ENCODE peak calls at places on chromosomes 6 and 20, in four cellular contexts. C is ascending aorta, L is Peyer's patch, Y is mammary epithelial cell. B is an unnamed sample.

GRCh38 chr6:20404641-20405032 is 3.0 kb downstream of the E2F3 start:
- DNase-seq in C (no peak), L (peak), Y (peak), B (no peak)

GRCh38 chr6:4585682-4586468 is 190.3 kb upstream of the CDYL start:
- DNase-seq in C (no peak), L (no peak), Y (no peak), B (no peak)

GRCh38 chr20:48668451-48668946 is 159.3 kb downstream of the PREX1 start:
- DNase-seq in C (no peak), L (no peak), Y (no peak), B (no peak)

GRCh38 chr6:44116643-44117382 is 10.4 kb downstream of the MRPL14 start:
- DNase-seq in C (no peak), L (no peak), Y (peak), B (no peak)

GRCh38 chr6:106739387-106739786 is 110.0 kb downstream of the QRSL1 start:
- DNase-seq in C (peak), L (no peak), Y (peak), B (no peak)

GRCh38 chr6:134464690-134465411 is 146.9 kb upstream of the SGK1 start:
- DNase-seq in C (no peak), L (no peak), Y (peak), B (no peak)

GRCh38 chr6:11278207-11278559 is 45.7 kb upstream of the NEDD9 start:
- DNase-seq in C (no peak), L (no peak), Y (no peak), B (no peak)

GRCh38 chr6:437042-437402 is 45.5 kb downstream of the IRF4 start:
- DNase-seq in C (no peak), L (no peak), Y (no peak), B (no peak)

GRCh38 chr6:93721386-93722048 is 302.2 kb upstream of the EPHA7 start:
- DNase-seq in C (no peak), L (no peak), Y (no peak), B (no peak)

GRCh38 chr6:95091823-95092436 is 485.4 kb upstream of the MANEA start:
- DNase-seq in C (no peak), L (no peak), Y (peak), B (no peak)

GRCh38 chr6:24855389-24856245 is 56.9 kb upstream of the ARMH2 start:
- DNase-seq in C (peak), L (peak), Y (peak), B (peak)

GRCh38 chr6:3773696-3774298 is 22.3 kb upstream of the PXDC1 start:
- DNase-seq in C (no peak), L (no peak), Y (no peak), B (no peak)

GRCh38 chr6:16043171-16044142 is 85.4 kb upstream of the MYLIP start:
- DNase-seq in C (no peak), L (no peak), Y (no peak), B (no peak)

GRCh38 chr6:43203029-43203717 is 21.2 kb downstream of the CUL9 start:
- DNase-seq in C (no peak), L (no peak), Y (no peak), B (peak)

GRCh38 chr20:14449323-14449722 is 111.9 kb upstream of the FLRT3 start:
- DNase-seq in C (no peak), L (no peak), Y (peak), B (no peak)

GRCh38 chr6:7463785-7464184 is 74.2 kb downstream of the RIOK1 start:
- DNase-seq in C (no peak), L (peak), Y (peak), B (no peak)

DNA sequence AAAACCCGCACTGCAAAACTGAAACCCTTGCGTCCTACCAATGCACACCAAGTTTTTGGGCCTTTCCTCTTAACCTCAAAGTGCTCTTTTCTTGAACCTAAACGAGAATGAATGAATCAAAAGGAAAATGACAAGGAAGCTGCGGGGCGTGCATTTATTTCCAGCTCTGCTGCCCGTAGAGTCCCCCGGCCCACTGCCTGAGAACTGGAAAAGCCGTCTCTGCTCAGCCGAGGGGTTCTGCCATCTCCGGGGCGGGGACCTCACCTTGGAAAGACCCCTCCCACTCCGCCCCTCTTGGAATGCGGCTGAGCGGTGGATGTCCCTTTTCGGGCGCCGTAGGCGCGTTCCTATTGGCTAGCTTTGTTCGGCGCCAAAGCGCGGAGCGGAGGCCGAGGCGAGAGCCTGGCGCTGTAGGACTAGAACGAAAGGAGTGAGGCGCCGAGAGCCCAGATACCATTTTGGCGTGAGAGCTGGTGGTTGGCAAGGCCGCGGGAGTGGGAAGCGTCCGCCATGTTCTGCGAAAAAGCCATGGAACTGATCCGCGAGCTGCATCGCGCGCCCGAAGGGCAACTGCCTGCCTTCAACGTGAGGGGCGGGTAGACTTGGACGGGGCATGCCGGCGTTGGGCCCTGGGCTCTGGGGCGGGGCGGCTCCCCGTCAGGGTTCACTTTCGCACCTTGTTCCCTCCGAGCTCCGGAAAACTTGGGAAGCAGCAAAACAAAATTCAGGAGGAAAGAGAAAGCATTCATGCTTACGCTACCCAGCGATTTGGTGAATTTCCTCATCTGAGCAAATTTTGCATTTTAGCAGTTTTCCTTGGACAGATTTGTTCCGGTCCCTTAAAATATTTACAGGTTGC is at the start of gene GINS1:
- DNase-seq in C (peak), L (peak), Y (peak), B (peak)
- H3K27ac ChIP-seq in C (no peak), L (peak), Y (peak), B (peak)

DNA sequence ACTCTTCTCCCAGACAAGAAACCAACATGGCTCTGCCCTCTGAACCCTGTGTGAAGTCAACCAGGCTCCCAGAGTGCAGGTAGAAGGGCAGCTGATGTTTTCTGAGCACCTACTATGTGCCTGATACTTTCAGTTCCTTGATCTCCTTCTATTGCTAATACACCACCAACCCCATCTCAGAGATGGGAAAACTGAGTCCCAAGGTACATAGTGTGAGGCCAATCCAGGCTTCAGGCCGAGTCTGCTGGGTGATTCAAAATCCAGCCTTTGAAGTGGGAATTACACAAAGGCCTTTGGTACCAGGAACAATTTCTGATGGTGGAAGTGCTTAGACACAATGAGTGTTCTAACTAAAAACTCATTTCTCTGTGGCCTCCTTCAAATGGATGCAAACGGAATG is 96.3 kb downstream of the NFATC2 start:
- DNase-seq in C (no peak), L (no peak), Y (no peak), B (no peak)
- H3K27ac ChIP-seq in C (peak), L (no peak), Y (peak), B (peak)

GRCh38 chr20:19937651-19938420 is 79.3 kb upstream of the NAA20 start:
- DNase-seq in C (no peak), L (no peak), Y (no peak), B (no peak)

GRCh38 chr20:19934792-19935491 is 82.2 kb upstream of the NAA20 start:
- DNase-seq in C (peak), L (peak), Y (peak), B (peak)

GRCh38 chr20:19936801-19937583 is 80.2 kb upstream of the NAA20 start:
- DNase-seq in C (no peak), L (no peak), Y (peak), B (no peak)

GRCh38 chr20:19938421-19938787 is 78.8 kb upstream of the NAA20 start:
- DNase-seq in C (no peak), L (no peak), Y (no peak), B (no peak)

GRCh38 chr20:19935842-19936241 is 81.3 kb upstream of the NAA20 start:
- DNase-seq in C (no peak), L (no peak), Y (peak), B (peak)
- H3K27ac ChIP-seq in C (peak), L (peak), Y (peak), B (peak)

GRCh38 chr6:166949533-166950442 is 6.6 kb downstream of the RNASET2 start:
- DNase-seq in C (no peak), L (no peak), Y (no peak), B (no peak)
- H3K27ac ChIP-seq in C (no peak), L (peak), Y (no peak), B (peak)

GRCh38 chr20:400451-401275 is 7.4 kb upstream of the RBCK1 start:
- DNase-seq in C (no peak), L (no peak), Y (peak), B (no peak)
- H3K27ac ChIP-seq in C (no peak), L (peak), Y (peak), B (no peak)

DNA sequence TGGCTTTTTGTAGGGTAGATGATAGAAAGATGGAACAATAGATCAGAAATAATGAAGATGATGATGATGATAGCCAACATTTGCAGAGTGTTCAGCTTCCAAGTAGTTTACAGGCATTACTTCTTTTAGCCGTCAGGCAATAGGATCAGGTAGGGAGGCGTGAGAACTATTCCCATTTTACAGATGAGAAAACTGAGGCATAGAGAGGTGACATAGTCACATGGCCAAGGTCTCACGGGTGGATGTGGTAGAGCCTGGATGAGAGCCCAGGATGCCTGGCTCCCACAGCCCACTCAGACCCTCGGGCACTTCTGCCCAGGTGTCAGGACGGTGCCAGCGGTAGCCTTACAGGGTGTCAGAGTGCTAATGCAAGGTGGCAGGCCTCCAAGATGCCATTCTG is 26.0 kb upstream of the TM9SF4 start:
- DNase-seq in C (no peak), L (no peak), Y (no peak), B (no peak)
- H3K27ac ChIP-seq in C (no peak), L (no peak), Y (no peak), B (no peak)

GRCh38 chr20:57064836-57065235 is 201.6 kb downstream of the BMP7 start:
- DNase-seq in C (no peak), L (no peak), Y (no peak), B (no peak)

GRCh38 chr20:57060407-57061057 is 205.9 kb downstream of the BMP7 start:
- DNase-seq in C (no peak), L (peak), Y (peak), B (no peak)

GRCh38 chr20:57062696-57063270 is 203.7 kb downstream of the BMP7 start:
- DNase-seq in C (no peak), L (no peak), Y (no peak), B (no peak)

GRCh38 chr20:57061058-57061900 is 205.2 kb downstream of the BMP7 start:
- DNase-seq in C (no peak), L (peak), Y (peak), B (no peak)

DNA sequence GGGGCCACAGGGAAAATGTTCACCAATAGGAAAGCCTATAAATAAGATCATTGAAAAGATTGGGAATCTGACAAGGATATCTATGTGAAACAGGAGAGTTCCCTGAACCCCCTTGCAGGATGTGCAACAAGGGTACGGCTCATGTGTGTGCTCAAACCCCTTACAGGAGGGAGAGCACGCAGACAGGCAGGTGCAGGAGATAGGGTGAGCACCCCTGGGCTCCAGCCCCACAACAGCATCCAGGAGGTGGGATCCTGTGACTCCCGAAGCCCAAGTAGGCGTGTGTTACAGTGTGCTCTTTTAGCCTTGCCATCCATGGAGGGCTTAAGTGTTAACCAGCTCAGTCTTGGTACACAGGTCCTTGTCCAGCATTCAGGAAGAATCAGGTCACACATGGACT is 204.2 kb downstream of the BMP7 start:
- DNase-seq in C (no peak), L (no peak), Y (no peak), B (no peak)
- H3K27ac ChIP-seq in C (no peak), L (no peak), Y (no peak), B (no peak)